ENCODE peak calls at places on chromosomes 5 and 9, in eight cellular contexts. V, Y, O, K, J, B, I and P are unnamed samples.

GRCh38 chr5:163330723-163331668 is 106.4 kb upstream of the CCNG1 start:
- DNase-seq in V (no peak), Y (no peak), O (no peak), K (no peak), J (no peak), B (no peak), I (no peak), P (no peak)

GRCh38 chr5:63022403-63022802 is 443.8 kb downstream of the LRRC70 start:
- DNase-seq in V (no peak), Y (no peak), O (no peak), K (no peak), J (no peak), B (no peak), I (no peak), P (no peak)

GRCh38 chr9:112278152-112278551 is 55.3 kb downstream of the PTBP3 start:
- DNase-seq in V (no peak), Y (no peak), O (no peak), K (no peak), J (no peak), B (no peak), I (no peak), P (no peak)

GRCh38 chr5:88109806-88110205 is 158.8 kb downstream of the TMEM161B start:
- DNase-seq in V (no peak), Y (no peak), O (no peak), K (no peak), J (no peak), B (no peak), I (no peak), P (no peak)

GRCh38 chr5:148457183-148457620 is 73.4 kb downstream of the FBXO38 start:
- DNase-seq in V (peak; percentile 32), Y (no peak), O (no peak), K (no peak), J (no peak), B (no peak), I (peak; percentile 29), P (no peak)

GRCh38 chr5:144421411-144421810 is 250.7 kb downstream of the KCTD16 start:
- DNase-seq in V (no peak), Y (no peak), O (no peak), K (no peak), J (no peak), B (no peak), I (no peak), P (no peak)

GRCh38 chr5:142757564-142757963 is 12.6 kb upstream of the ARHGAP26 start:
- DNase-seq in V (no peak), Y (no peak), O (no peak), K (no peak), J (no peak), B (no peak), I (no peak), P (no peak)

GRCh38 chr5:140189977-140190867 is 15.2 kb downstream of the CYSTM1 start:
- DNase-seq in V (no peak), Y (no peak), O (no peak), K (no peak), J (no peak), B (no peak), I (no peak), P (no peak)

GRCh38 chr5:16593630-16594029 is 23.2 kb downstream of the RETREG1 start:
- DNase-seq in V (no peak), Y (no peak), O (no peak), K (no peak), J (peak; percentile 8), B (no peak), I (no peak), P (no peak)

GRCh38 chr5:87074072-87074471 is 193.6 kb upstream of the RASA1 start:
- DNase-seq in V (no peak), Y (no peak), O (no peak), K (no peak), J (no peak), B (no peak), I (no peak), P (no peak)

GRCh38 chr5:141869040-141869439 is 9.2 kb downstream of the PCDH1 start:
- DNase-seq in V (no peak), Y (no peak), O (no peak), K (no peak), J (no peak), B (no peak), I (no peak), P (no peak)

GRCh38 chr5:33556330-33557328 is 115.9 kb downstream of the TARS1 start:
- DNase-seq in V (no peak), Y (no peak), O (no peak), K (no peak), J (no peak), B (no peak), I (no peak), P (no peak)

GRCh38 chr9:107894572-107895261 is 405.1 kb upstream of the KLF4 start:
- DNase-seq in V (no peak), Y (no peak), O (peak; percentile 88), K (no peak), J (no peak), B (no peak), I (no peak), P (no peak)

GRCh38 chr9:696332-697090 is 145.0 kb upstream of the DMRT1 start:
- DNase-seq in V (no peak), Y (no peak), O (no peak), K (no peak), J (no peak), B (no peak), I (no peak), P (no peak)

GRCh38 chr9:87606921-87607521 is 109.4 kb downstream of the DAPK1 start:
- DNase-seq in V (no peak), Y (no peak), O (no peak), K (no peak), J (no peak), B (no peak), I (no peak), P (no peak)

GRCh38 chr9:105432247-105432857 is 15.5 kb upstream of the FSD1L start:
- DNase-seq in V (no peak), Y (no peak), O (no peak), K (no peak), J (no peak), B (no peak), I (no peak), P (no peak)

GRCh38 chr9:33233659-33234335 is 6.2 kb upstream of the SPINK4 start:
- DNase-seq in V (peak; percentile 34), Y (no peak), O (peak; percentile 74), K (peak; percentile 95), J (no peak), B (no peak), I (no peak), P (peak; percentile 99)

GRCh38 chr5:41345295-41345694 is 132.0 kb upstream of the C6 start:
- DNase-seq in V (no peak), Y (no peak), O (no peak), K (no peak), J (no peak), B (no peak), I (no peak), P (no peak)